ENCODE peak calls at places on chromosomes 11 and 22, in eight cellular contexts. J, U, V, Y, R, T, C and K are unnamed samples.

GRCh38 chr11:65781962-65782815 is 1.4 kb upstream of the AP5B1 start:
- DNase-seq in J (no peak), U (no peak), V (no peak), Y (no peak), R (no peak), T (no peak), C (no peak), K (peak; percentile 92)

GRCh38 chr11:130677486-130678153 is 229.2 kb downstream of the ADAMTS15 start:
- DNase-seq in J (peak; percentile 71), U (peak; percentile 83), V (peak; percentile 84), Y (peak; percentile 32), R (peak; percentile 13), T (no peak), C (peak; percentile 70), K (peak; percentile 47)

GRCh38 chr11:31366795-31367194 is 2.7 kb downstream of the DCDC1 start:
- DNase-seq in J (no peak), U (no peak), V (no peak), Y (no peak), R (no peak), T (no peak), C (no peak), K (no peak)

GRCh38 chr22:48740086-48740730 is 1087.5 kb downstream of the BRD1 start:
- DNase-seq in J (peak; percentile 20), U (no peak), V (no peak), Y (no peak), R (no peak), T (no peak), C (no peak), K (peak; percentile 78)

GRCh38 chr11:116420770-116421528 is 351.8 kb downstream of the BUD13 start:
- DNase-seq in J (no peak), U (peak; percentile 72), V (no peak), Y (no peak), R (no peak), T (no peak), C (no peak), K (no peak)

GRCh38 chr11:76626921-76627391 is 43.6 kb downstream of the LRRC32 start:
- DNase-seq in J (no peak), U (peak; percentile 73), V (no peak), Y (no peak), R (no peak), T (peak; percentile 95), C (peak; percentile 29), K (peak; percentile 77)

GRCh38 chr22:30572210-30572609 is 2.3 kb downstream of the GAL3ST1 start:
- DNase-seq in J (no peak), U (no peak), V (no peak), Y (no peak), R (no peak), T (no peak), C (no peak), K (peak; percentile 18)

GRCh38 chr11:70727899-70728620 is 329.7 kb downstream of the CTTN start:
- DNase-seq in J (no peak), U (no peak), V (no peak), Y (no peak), R (peak; percentile 40), T (no peak), C (no peak), K (peak; percentile 26)

GRCh38 chr11:121246021-121246768 is 46.4 kb upstream of the SC5D start:
- DNase-seq in J (peak; percentile 82), U (no peak), V (no peak), Y (no peak), R (peak; percentile 47), T (no peak), C (no peak), K (no peak)

GRCh38 chr11:121248496-121248895 is 44.1 kb upstream of the SC5D start:
- DNase-seq in J (no peak), U (peak; percentile 46), V (no peak), Y (no peak), R (no peak), T (no peak), C (no peak), K (no peak)

GRCh38 chr11:121246769-121247035 is 45.9 kb upstream of the SC5D start:
- DNase-seq in J (peak; percentile 51), U (no peak), V (no peak), Y (no peak), R (peak; percentile 23), T (no peak), C (no peak), K (no peak)

GRCh38 chr11:121250843-121251242 is 41.7 kb upstream of the SC5D start:
- DNase-seq in J (no peak), U (peak; percentile 62), V (no peak), Y (no peak), R (no peak), T (no peak), C (no peak), K (no peak)

DNA sequence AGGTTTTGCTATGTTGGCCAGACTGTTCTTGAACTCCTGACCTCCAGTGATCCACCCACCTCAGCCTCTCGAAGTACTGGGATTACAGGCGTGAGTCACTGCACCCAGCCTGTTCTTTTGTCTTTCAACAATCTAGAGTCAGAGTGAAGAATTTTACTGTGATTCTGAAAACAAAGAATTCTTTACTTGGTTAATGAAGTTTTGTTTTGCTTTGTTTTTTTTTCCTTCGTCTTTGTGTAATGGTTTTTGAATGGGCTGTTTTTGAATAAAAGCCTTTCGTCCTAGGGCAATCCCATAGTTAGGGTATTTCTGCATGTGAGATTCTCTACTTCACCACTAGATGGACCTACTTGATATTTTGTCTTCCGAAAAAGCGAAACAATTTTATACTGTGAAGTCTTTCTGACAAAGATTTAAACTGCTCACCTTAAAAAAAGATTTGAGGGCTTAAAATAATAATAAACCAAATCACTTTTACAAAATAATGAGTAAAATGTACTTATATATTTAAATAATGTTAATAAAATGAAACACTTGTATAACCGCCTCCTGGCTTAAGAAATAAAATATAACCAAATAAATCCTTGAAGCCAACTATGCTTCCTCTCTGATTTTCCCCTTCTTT is 43.4 kb upstream of the SC5D start:
- DNase-seq in J (no peak), U (peak; percentile 79), V (peak; percentile 77), Y (peak; percentile 23), R (peak; percentile 51), T (peak; percentile 66), C (peak; percentile 48), K (no peak)
- H2AFZ ChIP-seq in J (no peak overlapping the region), U (peak overlapping the region; percentile 48), V (no peak overlapping the region), Y (no peak overlapping the region), R (no peak overlapping the region), T (no peak overlapping the region), C (no peak overlapping the region), K (no peak overlapping the region)

GRCh38 chr11:92827132-92827531 is 142.3 kb upstream of the MTNR1B start:
- DNase-seq in J (no peak), U (no peak), V (no peak), Y (no peak), R (no peak), T (no peak), C (no peak), K (no peak)

GRCh38 chr11:92826136-92826535 is 143.3 kb upstream of the MTNR1B start:
- DNase-seq in J (no peak), U (peak; percentile 81), V (no peak), Y (no peak), R (no peak), T (no peak), C (peak; percentile 64), K (no peak)

GRCh38 chr11:92829121-92829520 is 140.3 kb upstream of the MTNR1B start:
- DNase-seq in J (no peak), U (no peak), V (no peak), Y (no peak), R (no peak), T (no peak), C (no peak), K (no peak)

GRCh38 chr11:92828576-92828975 is 140.9 kb upstream of the MTNR1B start:
- DNase-seq in J (no peak), U (no peak), V (peak; percentile 33), Y (no peak), R (peak; percentile 76), T (no peak), C (no peak), K (no peak)

DNA sequence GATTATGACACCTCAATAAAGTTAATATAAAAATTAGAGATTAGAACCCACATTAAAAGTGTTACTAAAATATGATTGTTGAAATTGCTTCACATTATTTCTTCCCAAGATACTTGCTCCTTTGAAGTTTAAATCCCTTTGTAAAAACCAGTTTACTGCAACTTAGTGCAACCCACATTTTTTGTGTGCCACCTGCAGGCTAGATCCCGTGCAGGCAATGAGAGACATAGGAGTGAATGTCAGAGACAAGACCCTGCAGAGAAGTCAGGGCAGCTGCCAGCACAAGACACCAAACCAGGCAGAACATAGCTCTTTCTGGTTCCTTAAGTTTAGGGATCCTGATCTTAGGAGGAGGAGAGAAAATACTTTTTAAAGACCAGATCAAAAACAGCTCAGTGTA is 142.9 kb upstream of the MTNR1B start:
- DNase-seq in J (no peak), U (no peak), V (peak; percentile 39), Y (no peak), R (no peak), T (no peak), C (no peak), K (no peak)
- H3K4me1 ChIP-seq in J (peaks cover 6% of the 10 kb centered on the region), U (peaks cover 12% of the 10 kb centered on the region), V (peaks cover 16% of the 10 kb centered on the region), Y (no peaks in the 10 kb centered on the region), R (peaks cover 31% of the 10 kb centered on the region), T (peaks cover 24% of the 10 kb centered on the region), C (no peaks in the 10 kb centered on the region), K (no peaks in the 10 kb centered on the region)

GRCh38 chr11:120228794-120229384 is 11.1 kb upstream of the POU2F3 start:
- DNase-seq in J (peak; percentile 59), U (no peak), V (peak; percentile 57), Y (no peak), R (peak; percentile 40), T (no peak), C (no peak), K (no peak)
- TF ChIP-seq CTCF in J (peak; percentile 62), U (no peak), V (peak; percentile 66), Y (peak; percentile 65), R (peak; percentile 46), T (peak; percentile 12), C (peak; percentile 12), K (no peak)

GRCh38 chr22:37635157-37635556 is 4.3 kb upstream of the SH3BP1 start:
- DNase-seq in J (no peak), U (no peak), V (no peak), Y (no peak), R (no peak), T (no peak), C (no peak), K (peak; percentile 81)

GRCh38 chr22:37633082-37633692 is 6.3 kb upstream of the SH3BP1 start:
- DNase-seq in J (no peak), U (no peak), V (no peak), Y (no peak), R (no peak), T (no peak), C (no peak), K (no peak)

GRCh38 chr22:37632174-37633081 is 7.0 kb upstream of the SH3BP1 start:
- DNase-seq in J (no peak), U (no peak), V (no peak), Y (no peak), R (no peak), T (no peak), C (no peak), K (peak; percentile 86)

GRCh38 chr22:37634505-37635002 is 4.9 kb upstream of the SH3BP1 start:
- DNase-seq in J (no peak), U (no peak), V (peak; percentile 24), Y (no peak), R (no peak), T (no peak), C (no peak), K (peak; percentile 85)

DNA sequence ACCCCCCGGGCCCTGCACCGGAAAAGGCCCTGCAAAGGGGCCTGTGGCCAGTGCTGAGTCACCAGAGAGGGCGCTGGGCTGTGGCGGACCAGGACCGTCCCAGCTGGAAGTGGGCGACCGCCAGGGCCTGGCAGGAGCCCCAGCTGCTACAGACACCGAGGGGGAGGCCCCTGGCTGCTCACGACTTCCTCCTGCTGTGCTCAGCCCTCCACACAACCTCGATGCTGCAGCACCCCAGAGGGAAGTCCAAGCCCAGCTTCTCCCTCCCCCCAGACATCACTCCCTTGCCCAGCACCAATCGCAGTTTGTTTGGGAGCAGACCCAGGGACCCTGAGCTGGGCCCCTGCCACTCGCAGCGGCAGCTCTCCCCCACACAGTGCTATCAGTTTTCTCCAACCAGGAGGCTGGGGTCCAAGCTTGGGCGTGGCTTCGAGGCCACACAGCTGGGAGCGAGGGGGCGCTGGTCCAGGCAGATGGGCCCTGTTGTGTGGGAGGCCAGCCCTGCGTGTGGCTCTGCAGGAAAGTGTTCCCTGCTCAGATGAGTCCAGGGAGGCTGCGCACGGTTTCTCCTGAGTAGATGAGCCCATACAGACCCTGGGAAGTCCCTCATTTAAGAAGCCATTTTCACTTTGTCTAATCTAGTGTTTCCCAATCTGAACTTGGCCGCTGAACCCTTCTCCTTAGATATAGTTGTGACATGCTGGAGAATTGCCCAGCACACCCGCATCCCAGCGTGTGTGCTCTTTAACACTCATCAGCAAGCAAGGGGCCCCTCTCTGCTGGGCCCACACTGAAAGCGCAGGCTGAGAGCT is 5.6 kb upstream of the SH3BP1 start:
- DNase-seq in J (peak; percentile 86), U (no peak), V (peak; percentile 86), Y (peak; percentile 85), R (peak; percentile 82), T (no peak), C (peak; percentile 92), K (peak; percentile 99)
- H2AFZ ChIP-seq in J (no peak overlapping the region), U (no peak overlapping the region), V (no peak overlapping the region), Y (no peak overlapping the region), R (no peak overlapping the region), T (no peak overlapping the region), C (peak overlapping the region; percentile 90), K (peak overlapping the region; percentile 72)